ENCODE peak calls at places on chromosome 7, in five cellular contexts. One of them, this sample, is unnamed.

GRCh38 chr7:5831196-5831595 is 49.4 kb upstream of the OCM start:
- DNase-seq in COR-L47: no peak
- DNase-seq in NCI-H1105: no peak
- DNase-seq in stimulated activated naive CD8-positive, alpha-beta T cell treated with anti-CD3 and anti-CD28 coated beads, Interleukin-15, amount 100 ng/mL, for 72 hours: no peak
- DNase-seq in GM13976: no peak
- DNase-seq in this sample: no peak

GRCh38 chr7:90119178-90119971 is 34.9 kb upstream of the STEAP1 start:
- DNase-seq in COR-L47: no peak
- DNase-seq in NCI-H1105: peak
- DNase-seq in stimulated activated naive CD8-positive, alpha-beta T cell treated with anti-CD3 and anti-CD28 coated beads, Interleukin-15, amount 100 ng/mL, for 72 hours: peak
- DNase-seq in GM13976: peak
- DNase-seq in this sample: peak

GRCh38 chr7:45033261-45033930 is 33.4 kb downstream of the CCM2 start:
- DNase-seq in COR-L47: no peak
- DNase-seq in NCI-H1105: no peak
- DNase-seq in stimulated activated naive CD8-positive, alpha-beta T cell treated with anti-CD3 and anti-CD28 coated beads, Interleukin-15, amount 100 ng/mL, for 72 hours: peak
- DNase-seq in GM13976: no peak
- DNase-seq in this sample: peak

GRCh38 chr7:30908681-30909080 is 3.0 kb upstream of the AQP1 start:
- DNase-seq in COR-L47: no peak
- DNase-seq in NCI-H1105: no peak
- DNase-seq in stimulated activated naive CD8-positive, alpha-beta T cell treated with anti-CD3 and anti-CD28 coated beads, Interleukin-15, amount 100 ng/mL, for 72 hours: no peak
- DNase-seq in GM13976: no peak
- DNase-seq in this sample: no peak

GRCh38 chr7:128728608-128729007 is 10.6 kb upstream of the CALU start:
- DNase-seq in COR-L47: no peak
- DNase-seq in NCI-H1105: no peak
- DNase-seq in stimulated activated naive CD8-positive, alpha-beta T cell treated with anti-CD3 and anti-CD28 coated beads, Interleukin-15, amount 100 ng/mL, for 72 hours: no peak
- DNase-seq in GM13976: no peak
- DNase-seq in this sample: no peak

GRCh38 chr7:83648464-83649241 is at the start of gene SEMA3E:
- DNase-seq in COR-L47: peak
- DNase-seq in NCI-H1105: no peak
- DNase-seq in stimulated activated naive CD8-positive, alpha-beta T cell treated with anti-CD3 and anti-CD28 coated beads, Interleukin-15, amount 100 ng/mL, for 72 hours: no peak
- DNase-seq in GM13976: no peak
- DNase-seq in this sample: no peak

GRCh38 chr7:80678703-80679102 is 40.3 kb downstream of the CD36 start:
- DNase-seq in COR-L47: no peak
- DNase-seq in NCI-H1105: no peak
- DNase-seq in stimulated activated naive CD8-positive, alpha-beta T cell treated with anti-CD3 and anti-CD28 coated beads, Interleukin-15, amount 100 ng/mL, for 72 hours: no peak
- DNase-seq in GM13976: no peak
- DNase-seq in this sample: no peak

GRCh38 chr7:148218603-148219002 is 372.0 kb upstream of the C7orf33 start:
- DNase-seq in COR-L47: no peak
- DNase-seq in NCI-H1105: no peak
- DNase-seq in stimulated activated naive CD8-positive, alpha-beta T cell treated with anti-CD3 and anti-CD28 coated beads, Interleukin-15, amount 100 ng/mL, for 72 hours: no peak
- DNase-seq in GM13976: no peak
- DNase-seq in this sample: no peak

GRCh38 chr7:66413379-66414114 is 208.4 kb downstream of the TPST1 start:
- DNase-seq in COR-L47: peak
- DNase-seq in NCI-H1105: peak
- DNase-seq in stimulated activated naive CD8-positive, alpha-beta T cell treated with anti-CD3 and anti-CD28 coated beads, Interleukin-15, amount 100 ng/mL, for 72 hours: peak
- DNase-seq in GM13976: peak
- DNase-seq in this sample: peak

GRCh38 chr7:37732253-37732652 is 48.7 kb downstream of the GPR141 start:
- DNase-seq in COR-L47: peak
- DNase-seq in NCI-H1105: no peak
- DNase-seq in stimulated activated naive CD8-positive, alpha-beta T cell treated with anti-CD3 and anti-CD28 coated beads, Interleukin-15, amount 100 ng/mL, for 72 hours: peak
- DNase-seq in GM13976: peak
- DNase-seq in this sample: peak

GRCh38 chr7:150520145-150520544 is 5.5 kb downstream of the GIMAP7 start:
- DNase-seq in COR-L47: no peak
- DNase-seq in NCI-H1105: no peak
- DNase-seq in stimulated activated naive CD8-positive, alpha-beta T cell treated with anti-CD3 and anti-CD28 coated beads, Interleukin-15, amount 100 ng/mL, for 72 hours: peak
- DNase-seq in GM13976: no peak
- DNase-seq in this sample: no peak

GRCh38 chr7:39735903-39736302 is 112.5 kb downstream of the RALA start:
- DNase-seq in COR-L47: no peak
- DNase-seq in NCI-H1105: no peak
- DNase-seq in stimulated activated naive CD8-positive, alpha-beta T cell treated with anti-CD3 and anti-CD28 coated beads, Interleukin-15, amount 100 ng/mL, for 72 hours: peak
- DNase-seq in GM13976: no peak
- DNase-seq in this sample: peak

GRCh38 chr7:128932862-128933821 is 4.6 kb upstream of the IRF5 start:
- DNase-seq in COR-L47: no peak
- DNase-seq in NCI-H1105: no peak
- DNase-seq in stimulated activated naive CD8-positive, alpha-beta T cell treated with anti-CD3 and anti-CD28 coated beads, Interleukin-15, amount 100 ng/mL, for 72 hours: peak
- DNase-seq in GM13976: peak
- DNase-seq in this sample: no peak

GRCh38 chr7:28685660-28686417 is 272.3 kb downstream of the TRIL start:
- DNase-seq in COR-L47: peak
- DNase-seq in NCI-H1105: peak
- DNase-seq in stimulated activated naive CD8-positive, alpha-beta T cell treated with anti-CD3 and anti-CD28 coated beads, Interleukin-15, amount 100 ng/mL, for 72 hours: peak
- DNase-seq in GM13976: peak
- DNase-seq in this sample: peak

GRCh38 chr7:139358541-139359365 is 941 bp upstream of the LUC7L2 start:
- DNase-seq in COR-L47: no peak
- DNase-seq in NCI-H1105: peak
- DNase-seq in stimulated activated naive CD8-positive, alpha-beta T cell treated with anti-CD3 and anti-CD28 coated beads, Interleukin-15, amount 100 ng/mL, for 72 hours: peak
- DNase-seq in GM13976: no peak
- DNase-seq in this sample: peak

GRCh38 chr7:22572292-22572691 is 72.3 kb upstream of the STEAP1B start:
- DNase-seq in COR-L47: no peak
- DNase-seq in NCI-H1105: no peak
- DNase-seq in stimulated activated naive CD8-positive, alpha-beta T cell treated with anti-CD3 and anti-CD28 coated beads, Interleukin-15, amount 100 ng/mL, for 72 hours: no peak
- DNase-seq in GM13976: no peak
- DNase-seq in this sample: no peak

GRCh38 chr7:44264221-44264956 is 61.0 kb downstream of the CAMK2B start:
- DNase-seq in COR-L47: peak
- DNase-seq in NCI-H1105: peak
- DNase-seq in stimulated activated naive CD8-positive, alpha-beta T cell treated with anti-CD3 and anti-CD28 coated beads, Interleukin-15, amount 100 ng/mL, for 72 hours: no peak
- DNase-seq in GM13976: no peak
- DNase-seq in this sample: peak

GRCh38 chr7:68224041-68224534 is 1227.5 kb downstream of the TYW1 start:
- DNase-seq in COR-L47: peak
- DNase-seq in NCI-H1105: peak
- DNase-seq in stimulated activated naive CD8-positive, alpha-beta T cell treated with anti-CD3 and anti-CD28 coated beads, Interleukin-15, amount 100 ng/mL, for 72 hours: no peak
- DNase-seq in GM13976: no peak
- DNase-seq in this sample: peak

GRCh38 chr7:95828824-95829428 is 56.6 kb downstream of the DYNC1I1 start:
- DNase-seq in COR-L47: no peak
- DNase-seq in NCI-H1105: no peak
- DNase-seq in stimulated activated naive CD8-positive, alpha-beta T cell treated with anti-CD3 and anti-CD28 coated beads, Interleukin-15, amount 100 ng/mL, for 72 hours: no peak
- DNase-seq in GM13976: no peak
- DNase-seq in this sample: no peak

GRCh38 chr7:11228515-11228914 is 254.8 kb downstream of the PHF14 start:
- DNase-seq in COR-L47: peak
- DNase-seq in NCI-H1105: peak
- DNase-seq in stimulated activated naive CD8-positive, alpha-beta T cell treated with anti-CD3 and anti-CD28 coated beads, Interleukin-15, amount 100 ng/mL, for 72 hours: no peak
- DNase-seq in GM13976: no peak
- DNase-seq in this sample: no peak

GRCh38 chr7:22565315-22565811 is 65.4 kb upstream of the STEAP1B start:
- DNase-seq in COR-L47: no peak
- DNase-seq in NCI-H1105: no peak
- DNase-seq in stimulated activated naive CD8-positive, alpha-beta T cell treated with anti-CD3 and anti-CD28 coated beads, Interleukin-15, amount 100 ng/mL, for 72 hours: no peak
- DNase-seq in GM13976: no peak
- DNase-seq in this sample: no peak

GRCh38 chr7:78221961-78222751 is 423.6 kb downstream of the PHTF2 start:
- DNase-seq in COR-L47: no peak
- DNase-seq in NCI-H1105: no peak
- DNase-seq in stimulated activated naive CD8-positive, alpha-beta T cell treated with anti-CD3 and anti-CD28 coated beads, Interleukin-15, amount 100 ng/mL, for 72 hours: no peak
- DNase-seq in GM13976: no peak
- DNase-seq in this sample: no peak

GRCh38 chr7:38920731-38921130 is 11.7 kb upstream of the VPS41 start:
- DNase-seq in COR-L47: no peak
- DNase-seq in NCI-H1105: no peak
- DNase-seq in stimulated activated naive CD8-positive, alpha-beta T cell treated with anti-CD3 and anti-CD28 coated beads, Interleukin-15, amount 100 ng/mL, for 72 hours: no peak
- DNase-seq in GM13976: no peak
- DNase-seq in this sample: no peak

GRCh38 chr7:35647171-35647574 is 47.8 kb downstream of the HERPUD2 start:
- DNase-seq in COR-L47: no peak
- DNase-seq in NCI-H1105: no peak
- DNase-seq in stimulated activated naive CD8-positive, alpha-beta T cell treated with anti-CD3 and anti-CD28 coated beads, Interleukin-15, amount 100 ng/mL, for 72 hours: no peak
- DNase-seq in GM13976: no peak
- DNase-seq in this sample: peak

GRCh38 chr7:91251877-91252276 is 12.4 kb upstream of the FZD1 start:
- DNase-seq in COR-L47: no peak
- DNase-seq in NCI-H1105: no peak
- DNase-seq in stimulated activated naive CD8-positive, alpha-beta T cell treated with anti-CD3 and anti-CD28 coated beads, Interleukin-15, amount 100 ng/mL, for 72 hours: no peak
- DNase-seq in GM13976: no peak
- DNase-seq in this sample: no peak

GRCh38 chr7:55572378-55573233 is at the start of gene VOPP1:
- DNase-seq in COR-L47: peak
- DNase-seq in NCI-H1105: peak
- DNase-seq in stimulated activated naive CD8-positive, alpha-beta T cell treated with anti-CD3 and anti-CD28 coated beads, Interleukin-15, amount 100 ng/mL, for 72 hours: peak
- DNase-seq in GM13976: peak
- DNase-seq in this sample: peak

GRCh38 chr7:82617156-82617555 is 173.6 kb upstream of the CACNA2D1 start:
- DNase-seq in COR-L47: no peak
- DNase-seq in NCI-H1105: no peak
- DNase-seq in stimulated activated naive CD8-positive, alpha-beta T cell treated with anti-CD3 and anti-CD28 coated beads, Interleukin-15, amount 100 ng/mL, for 72 hours: no peak
- DNase-seq in GM13976: no peak
- DNase-seq in this sample: no peak

GRCh38 chr7:41312235-41312634 is 390.7 kb downstream of the INHBA start:
- DNase-seq in COR-L47: no peak
- DNase-seq in NCI-H1105: no peak
- DNase-seq in stimulated activated naive CD8-positive, alpha-beta T cell treated with anti-CD3 and anti-CD28 coated beads, Interleukin-15, amount 100 ng/mL, for 72 hours: no peak
- DNase-seq in GM13976: no peak
- DNase-seq in this sample: no peak

GRCh38 chr7:37376386-37376785 is 72.3 kb downstream of the ELMO1 start:
- DNase-seq in COR-L47: no peak
- DNase-seq in NCI-H1105: no peak
- DNase-seq in stimulated activated naive CD8-positive, alpha-beta T cell treated with anti-CD3 and anti-CD28 coated beads, Interleukin-15, amount 100 ng/mL, for 72 hours: peak
- DNase-seq in GM13976: no peak
- DNase-seq in this sample: no peak

GRCh38 chr7:36261019-36261754 is 108.1 kb downstream of the EEPD1 start:
- DNase-seq in COR-L47: no peak
- DNase-seq in NCI-H1105: no peak
- DNase-seq in stimulated activated naive CD8-positive, alpha-beta T cell treated with anti-CD3 and anti-CD28 coated beads, Interleukin-15, amount 100 ng/mL, for 72 hours: no peak
- DNase-seq in GM13976: peak
- DNase-seq in this sample: no peak

GRCh38 chr7:150855476-150856302 is 3.4 kb downstream of the AOC1 start:
- DNase-seq in COR-L47: no peak
- DNase-seq in NCI-H1105: no peak
- DNase-seq in stimulated activated naive CD8-positive, alpha-beta T cell treated with anti-CD3 and anti-CD28 coated beads, Interleukin-15, amount 100 ng/mL, for 72 hours: no peak
- DNase-seq in GM13976: no peak
- DNase-seq in this sample: no peak

This sample was measured in SK-N-SH.